ENCODE peak calls at places on chromosome 10, in seven cellular contexts. E is HepG2, T is SK-N-SH, O is suprapubic skin, A is K562, X is HCT116, V is breast epithelium. B is an unnamed sample.
A peak's percentile ranks its signal among the peaks of the same experiment; 100 is the strongest.

GRCh38 chr10:110348351-110348750 is 43.6 kb upstream of the SMNDC1 start:
- DNase-seq in X (no peak), V (no peak), A (no peak), O (no peak), T (no peak), E (no peak), B (no peak)

GRCh38 chr10:17145239-17145638 is 15.6 kb upstream of the CUBN start:
- DNase-seq in A (no peak), T (no peak), O (no peak), E (peak; percentile 29), X (no peak), V (no peak), B (no peak)

GRCh38 chr10:51159841-51160240 is 85.6 kb downstream of the PRKG1 start:
- DNase-seq in X (no peak), T (no peak), O (no peak), V (no peak), E (no peak), A (no peak), B (no peak)

GRCh38 chr10:77832243-77832642 is 94.3 kb downstream of the DLG5 start:
- DNase-seq in T (no peak), A (no peak), X (no peak), E (no peak), O (no peak), V (peak; percentile 61), B (no peak)

GRCh38 chr10:4708123-4708759 is 117.8 kb upstream of the AKR1E2 start:
- DNase-seq in E (peak; percentile 15), O (no peak), X (no peak), T (no peak), A (peak; percentile 52), V (no peak), B (no peak)

GRCh38 chr10:103921750-103922195 is 3.8 kb upstream of the STN1 start:
- DNase-seq in X (peak; percentile 44), T (no peak), V (no peak), E (peak; percentile 66), O (no peak), A (peak; percentile 70), B (no peak)

GRCh38 chr10:52331759-52332364 is 17.8 kb downstream of the DKK1 start:
- DNase-seq in A (no peak), V (no peak), O (no peak), E (no peak), X (no peak), T (no peak), B (no peak)

GRCh38 chr10:42475168-42476098 is 162.9 kb downstream of the ZNF33B start:
- DNase-seq in T (peak; percentile 86), O (no peak), V (no peak), E (peak; percentile 6), X (peak; percentile 85), A (peak; percentile 50), B (no peak)

GRCh38 chr10:86041116-86041515 is 325.5 kb downstream of the GRID1 start:
- DNase-seq in A (no peak), X (no peak), E (no peak), T (no peak), V (no peak), O (no peak), B (no peak)

GRCh38 chr10:103479135-103479534 is at the start of gene CALHM3:
- DNase-seq in V (no peak), X (peak; percentile 45), A (peak; percentile 16), E (no peak), T (no peak), O (no peak), B (no peak)

GRCh38 chr10:62050941-62051433 is 149.5 kb downstream of the ARID5B start:
- DNase-seq in O (peak; percentile 88), A (peak; percentile 55), X (peak; percentile 32), V (peak; percentile 73), E (peak; percentile 70), T (no peak), B (no peak)

GRCh38 chr10:15898046-15898445 is 37.7 kb upstream of the MINDY3 start:
- DNase-seq in O (no peak), T (peak; percentile 12), X (no peak), A (no peak), V (no peak), E (no peak), B (no peak)

GRCh38 chr10:49743464-49744075 is 18.6 kb downstream of the OGDHL start:
- DNase-seq in T (peak; percentile 17), A (no peak), E (no peak), X (no peak), O (no peak), V (peak; percentile 5), B (no peak)

GRCh38 chr10:25261110-25261509 is 86.3 kb downstream of the GPR158 start:
- DNase-seq in T (no peak), A (no peak), O (no peak), X (no peak), E (no peak), V (no peak), B (no peak)

GRCh38 chr10:125707852-125708468 is 11.5 kb upstream of the EDRF1 start:
- DNase-seq in E (peak; percentile 46), A (no peak), T (no peak), V (no peak), O (no peak), X (peak; percentile 18), B (no peak)

GRCh38 chr10:76337641-76338040 is 906.2 kb downstream of the LRMDA start:
- DNase-seq in X (no peak), E (no peak), O (no peak), T (no peak), V (no peak), A (no peak), B (no peak)

GRCh38 chr10:98339790-98340189 is 71.8 kb upstream of the LOXL4 start:
- DNase-seq in V (no peak), O (no peak), A (no peak), E (no peak), X (no peak), T (no peak), B (no peak)

GRCh38 chr10:98340946-98341345 is 73.0 kb upstream of the LOXL4 start:
- DNase-seq in O (no peak), T (peak; percentile 64), A (no peak), X (no peak), E (no peak), V (no peak), B (no peak)

GRCh38 chr10:98338318-98338717 is 70.3 kb upstream of the LOXL4 start:
- DNase-seq in E (no peak), V (no peak), X (no peak), O (no peak), A (peak; percentile 7), T (no peak), B (no peak)

GRCh38 chr10:98338896-98339295 is 70.9 kb upstream of the LOXL4 start:
- DNase-seq in X (no peak), A (no peak), V (no peak), E (no peak), O (no peak), T (no peak), B (no peak)

GRCh38 chr10:98340261-98340675 is 72.3 kb upstream of the LOXL4 start:
- DNase-seq in T (no peak), X (no peak), E (no peak), O (no peak), A (no peak), V (no peak), B (no peak)
- TF ChIP-seq POLR2AphosphoS5 in T (no peak), X (no peak), E (no peak), O (no peak), A (no peak), V (no peak), B (no peak)

DNA sequence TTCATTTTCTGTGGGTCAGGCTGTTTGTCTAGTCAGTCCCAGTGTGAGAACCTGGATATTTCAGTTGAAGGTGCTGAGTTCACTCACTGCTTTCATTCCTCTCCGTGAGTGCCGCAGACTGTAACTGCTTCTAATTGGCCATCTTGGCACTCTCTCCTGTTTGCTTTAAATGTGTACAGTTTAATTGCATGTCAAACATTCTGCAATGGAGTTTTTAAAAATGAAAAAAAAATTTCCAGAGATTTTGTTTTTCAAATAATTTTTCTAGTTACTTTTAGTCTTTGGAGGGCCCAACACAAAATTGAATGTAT is 87.8 kb downstream of the CCSER2 start:
- DNase-seq in O (no peak), X (no peak), V (no peak), T (no peak), A (no peak), E (no peak), B (no peak)
- H3K9me3 ChIP-seq in O (peaks cover 16% of the 10 kb centered on the region), X (no peaks in the 10 kb centered on the region), V (peaks cover 18% of the 10 kb centered on the region), T (peaks cover 6% of the 10 kb centered on the region), A (no peaks in the 10 kb centered on the region), E (peaks cover 17% of the 10 kb centered on the region), B (no peaks in the 10 kb centered on the region)

GRCh38 chr10:70479626-70480253 is 1.2 kb downstream of the PALD1 start:
- DNase-seq in V (no peak), E (no peak), T (no peak), O (no peak), A (no peak), X (no peak), B (no peak)

GRCh38 chr10:70479161-70479531 is 579 bp downstream of the PALD1 start:
- DNase-seq in T (no peak), O (no peak), A (no peak), X (no peak), V (no peak), E (no peak), B (no peak)

GRCh38 chr10:70480254-70480861 is 1.8 kb downstream of the PALD1 start:
- DNase-seq in A (no peak), V (no peak), O (no peak), T (no peak), X (no peak), E (no peak), B (no peak)

GRCh38 chr10:70477661-70478162 is 855 bp upstream of the PALD1 start:
- DNase-seq in O (no peak), A (peak; percentile 63), T (peak; percentile 68), E (peak; percentile 13), X (peak; percentile 85), V (no peak), B (no peak)

DNA sequence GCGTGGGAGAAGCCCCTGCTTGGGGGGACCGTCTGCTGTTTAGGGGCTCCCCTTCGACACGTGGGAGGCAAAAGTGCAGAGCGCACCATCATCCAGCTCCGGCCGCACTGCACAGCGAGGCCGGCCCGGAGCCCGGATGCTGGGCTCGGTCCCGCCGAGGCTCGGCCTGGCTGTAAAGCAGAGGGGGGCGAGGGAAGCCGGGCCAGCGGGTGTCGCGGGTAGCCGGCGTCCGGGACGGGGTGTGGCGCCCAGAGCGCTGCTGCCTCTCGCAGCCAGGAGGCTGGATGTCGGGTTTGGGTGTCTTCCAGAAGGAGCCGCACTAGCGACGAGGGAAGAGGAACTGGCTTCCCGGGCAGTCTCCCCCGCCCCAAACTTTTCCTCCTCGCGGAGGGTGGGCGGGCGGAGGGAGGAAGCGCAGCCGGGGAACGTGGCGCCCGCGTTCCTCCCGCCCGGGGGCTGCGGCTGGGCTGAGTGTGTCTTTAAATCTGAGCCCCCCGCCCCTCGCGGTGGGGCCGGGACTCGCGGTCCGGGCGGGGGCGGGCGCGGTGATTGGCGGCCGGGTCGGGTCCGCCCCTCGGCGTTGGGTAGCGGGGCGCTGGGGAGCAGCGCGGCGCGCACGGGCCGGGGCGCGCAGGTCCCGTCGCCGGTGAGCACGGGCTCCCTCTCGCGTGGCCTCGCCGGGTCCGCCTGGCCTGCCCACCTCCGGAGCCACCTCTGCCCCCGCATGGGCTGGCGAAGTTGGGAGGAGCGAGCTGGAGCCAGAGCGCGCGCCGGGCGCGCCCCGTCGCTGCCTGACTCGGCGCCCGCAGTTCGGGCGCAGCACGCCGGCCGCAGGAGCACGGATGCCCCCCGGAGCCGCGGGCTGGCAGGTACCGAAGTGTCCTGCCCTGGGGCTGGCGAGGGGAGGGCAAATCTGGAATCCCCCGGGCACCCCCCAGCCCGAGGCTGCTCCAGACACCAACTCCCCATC is at the start of gene PALD1:
- DNase-seq in A (peak; percentile 41), E (no peak), O (peak; percentile 87), T (peak; percentile 96), X (peak; percentile 48), V (peak; percentile 43), B (no peak)
- TF ChIP-seq POLR2AphosphoS5 in A (no peak), E (no peak), O (no peak), T (no peak), X (peak; percentile 69), V (no peak), B (peak; percentile 16)

GRCh38 chr10:117136391-117136975 is 1.6 kb downstream of the VAX1 start:
- DNase-seq in O (no peak), A (no peak), X (no peak), T (peak; percentile 27), V (no peak), E (no peak), B (no peak)
- H3K9me3 ChIP-seq in O (no peaks in the 10 kb centered on the region), A (no peaks in the 10 kb centered on the region), X (no peaks in the 10 kb centered on the region), T (no peaks in the 10 kb centered on the region), V (no peaks in the 10 kb centered on the region), E (no peaks in the 10 kb centered on the region), B (no peaks in the 10 kb centered on the region)

B was measured in SK-N-MC.